ENCODE peak calls at places on chromosomes 7 and 10, in nine cellular contexts. M is HuH-7; K is H7; H is thyroid gland; Q is trophoblast cell; G is activated T-helper 9 cell treated with anti-CD3 and anti-CD28 coated beads, Interleukin-2, amount 50 U/mL, for 16 hours; B is naive thymus-derived CD8-positive, alpha-beta T cell; V is upper lobe of right lung; E is activated CD4-positive, alpha-beta T cell treated with anti-CD3 and anti-CD28 coated beads, Interleukin-2, amount 10 ng/mL, durations not matched to agents 7 days and 5 days. J is an unnamed sample.

GRCh38 chr7:65923321-65923720 is 50.4 kb downstream of the VKORC1L1 start:
- DNase-seq in H (no peak), V (no peak), K (no peak), E (no peak), M (no peak), B (no peak), G (no peak), Q (no peak), J (no peak)

GRCh38 chr7:66970310-66970709 is 25.1 kb downstream of the SBDS start:
- DNase-seq in V (peak), G (no peak), K (peak), B (no peak), Q (no peak), E (no peak), M (no peak), H (no peak), J (no peak)

GRCh38 chr7:134532155-134533089 is 5.1 kb downstream of the AKR1B10 start:
- DNase-seq in Q (no peak), E (no peak), G (no peak), H (no peak), K (no peak), M (no peak), B (no peak), V (no peak), J (no peak)

GRCh38 chr7:147245274-147245673 is 1128.7 kb downstream of the CNTNAP2 start:
- DNase-seq in E (peak), H (peak), B (no peak), G (no peak), K (peak), M (peak), Q (no peak), V (no peak), J (peak)

GRCh38 chr10:21293518-21294356 is 231.7 kb downstream of the SKIDA1 start:
- DNase-seq in G (no peak), K (peak), V (no peak), H (no peak), B (no peak), M (no peak), Q (no peak), E (no peak), J (no peak)

GRCh38 chr7:5553298-5553877 is 129.8 kb upstream of the TNRC18 start:
- DNase-seq in G (no peak), K (peak), E (no peak), H (no peak), M (no peak), B (no peak), Q (peak), V (peak), J (no peak)

GRCh38 chr10:109089779-109090178 is 833.5 kb downstream of the XPNPEP1 start:
- DNase-seq in H (no peak), Q (no peak), G (no peak), M (no peak), V (no peak), K (peak), B (no peak), E (no peak), J (no peak)

GRCh38 chr7:153224890-153225289 is 465.3 kb downstream of the ACTR3B start:
- DNase-seq in H (no peak), M (no peak), B (no peak), Q (no peak), K (no peak), V (no peak), G (no peak), E (no peak), J (no peak)

GRCh38 chr10:5071411-5072198 is 22.6 kb upstream of the AKR1C3 start:
- DNase-seq in K (no peak), G (no peak), Q (no peak), M (peak), E (no peak), V (no peak), B (no peak), H (peak), J (peak)

GRCh38 chr10:99004738-99005137 is 230.9 kb downstream of the HPSE2 start:
- DNase-seq in H (no peak), B (no peak), Q (no peak), E (no peak), G (no peak), V (no peak), M (no peak), K (no peak), J (no peak)

GRCh38 chr7:65910237-65910636 is 37.4 kb downstream of the VKORC1L1 start:
- DNase-seq in H (no peak), B (no peak), M (no peak), V (no peak), G (no peak), K (no peak), Q (no peak), E (no peak), J (no peak)

GRCh38 chr7:83611776-83612175 is 37.2 kb downstream of the SEMA3E start:
- DNase-seq in B (no peak), E (no peak), G (no peak), M (no peak), K (no peak), Q (no peak), V (no peak), H (no peak), J (no peak)

GRCh38 chr10:45180946-45181439 is 134.4 kb downstream of the OR13A1 start:
- DNase-seq in M (no peak), H (no peak), Q (no peak), E (no peak), B (no peak), K (no peak), G (no peak), V (no peak), J (no peak)

GRCh38 chr10:82910301-82910700 is 1035.3 kb downstream of the NRG3 start:
- DNase-seq in G (no peak), Q (no peak), H (no peak), V (no peak), M (no peak), K (no peak), E (no peak), B (no peak), J (no peak)

J was measured in KBM-7.